ENCODE peak calls at places on chromosomes 3 and 15, in five cellular contexts. C, T, L, G and N are unnamed samples.

GRCh38 chr15:70195808-70196304 is 98.1 kb upstream of the TLE3 start:
- DNase-seq in C (no peak), G (no peak), L (peak), T (no peak), N (no peak)

GRCh38 chr3:112671930-112672715 is 31.2 kb upstream of the CCDC80 start:
- DNase-seq in T (no peak), G (no peak), L (no peak), C (peak), N (no peak)

GRCh38 chr3:148131990-148132638 is 565.6 kb upstream of the AGTR1 start:
- DNase-seq in G (no peak), L (no peak), T (no peak), C (no peak), N (no peak)

GRCh38 chr3:107704477-107704876 is 181.7 kb downstream of the BBX start:
- DNase-seq in T (no peak), G (no peak), L (no peak), C (no peak), N (no peak)

GRCh38 chr3:89859738-89860137 is 752.3 kb downstream of the EPHA3 start:
- DNase-seq in T (no peak), L (no peak), G (no peak), C (no peak), N (peak)

GRCh38 chr15:34582461-34583357 is 742 bp downstream of the GOLGA8B start:
- DNase-seq in T (peak), C (peak), L (peak), G (no peak), N (peak)

GRCh38 chr3:44988073-44988472 is 12.0 kb downstream of the EXOSC7 start:
- DNase-seq in C (no peak), G (no peak), L (no peak), T (no peak), N (peak)

GRCh38 chr3:189787191-189787590 is 156.0 kb downstream of the TP63 start:
- DNase-seq in G (no peak), L (no peak), T (no peak), C (no peak), N (no peak)

GRCh38 chr3:50978991-50979667 is 304.4 kb downstream of the DOCK3 start:
- DNase-seq in G (no peak), C (no peak), T (no peak), L (no peak), N (peak)

GRCh38 chr3:129553771-129554170 is 10.8 kb downstream of the H1-8 start:
- DNase-seq in G (no peak), C (no peak), T (no peak), L (no peak), N (no peak)

GRCh38 chr15:63013052-63013808 is 29.3 kb upstream of the TPM1 start:
- DNase-seq in C (peak), T (no peak), L (no peak), G (no peak), N (no peak)

GRCh38 chr3:159263750-159264561 is 462.1 kb downstream of the MFSD1 start:
- DNase-seq in C (peak), L (no peak), G (no peak), T (peak), N (peak)

GRCh38 chr3:186127463-186127862 is 18.6 kb upstream of the ETV5 start:
- DNase-seq in C (no peak), G (no peak), T (no peak), L (no peak), N (no peak)

GRCh38 chr3:98786364-98786930 is 23.3 kb downstream of the ST3GAL6 start:
- DNase-seq in L (peak), C (no peak), T (no peak), G (no peak), N (no peak)

GRCh38 chr3:13051066-13051465 is 22.2 kb downstream of the IQSEC1 start:
- DNase-seq in C (no peak), L (no peak), T (no peak), G (no peak), N (peak)

GRCh38 chr15:58515807-58516206 is 84.0 kb downstream of the LIPC start:
- DNase-seq in G (no peak), T (no peak), L (no peak), C (no peak), N (no peak)

GRCh38 chr3:157088506-157089454 is 71.2 kb downstream of the CCNL1 start:
- DNase-seq in L (peak), T (peak), G (peak), C (peak), N (peak)

GRCh38 chr15:101014276-101014675 is 95.1 kb downstream of the LRRK1 start:
- DNase-seq in T (no peak), C (no peak), G (peak), L (no peak), N (no peak)

GRCh38 chr15:41292521-41292920 is 39.9 kb downstream of the OIP5 start:
- DNase-seq in L (no peak), T (no peak), G (no peak), C (no peak), N (no peak)

GRCh38 chr3:55453871-55454496 is 33.1 kb downstream of the WNT5A start:
- DNase-seq in L (no peak), C (no peak), T (no peak), G (no peak), N (no peak)

GRCh38 chr15:68367992-68368391 is 64.0 kb downstream of the ITGA11 start:
- DNase-seq in T (no peak), L (no peak), G (no peak), C (no peak), N (no peak)

GRCh38 chr15:69609176-69609575 is 156.6 kb downstream of the RPLP1 start:
- DNase-seq in L (no peak), G (no peak), T (no peak), C (no peak), N (no peak)

GRCh38 chr3:15286022-15286421 is 46.4 kb downstream of the SH3BP5 start:
- DNase-seq in G (no peak), L (no peak), T (no peak), C (no peak), N (peak)

GRCh38 chr15:38793181-38793580 is 228.6 kb upstream of the RASGRP1 start:
- DNase-seq in L (no peak), G (no peak), T (no peak), C (peak), N (no peak)

GRCh38 chr15:73326157-73326556 is 42.6 kb downstream of the HCN4 start:
- DNase-seq in C (no peak), L (no peak), G (no peak), T (no peak), N (no peak)

GRCh38 chr3:11611271-11611893 is 32.3 kb downstream of the VGLL4 start:
- DNase-seq in T (no peak), C (no peak), L (no peak), G (no peak), N (no peak)
- H3K27ac ChIP-seq in T (no peak), C (no peak), L (peak), G (no peak), N (no peak)

DNA sequence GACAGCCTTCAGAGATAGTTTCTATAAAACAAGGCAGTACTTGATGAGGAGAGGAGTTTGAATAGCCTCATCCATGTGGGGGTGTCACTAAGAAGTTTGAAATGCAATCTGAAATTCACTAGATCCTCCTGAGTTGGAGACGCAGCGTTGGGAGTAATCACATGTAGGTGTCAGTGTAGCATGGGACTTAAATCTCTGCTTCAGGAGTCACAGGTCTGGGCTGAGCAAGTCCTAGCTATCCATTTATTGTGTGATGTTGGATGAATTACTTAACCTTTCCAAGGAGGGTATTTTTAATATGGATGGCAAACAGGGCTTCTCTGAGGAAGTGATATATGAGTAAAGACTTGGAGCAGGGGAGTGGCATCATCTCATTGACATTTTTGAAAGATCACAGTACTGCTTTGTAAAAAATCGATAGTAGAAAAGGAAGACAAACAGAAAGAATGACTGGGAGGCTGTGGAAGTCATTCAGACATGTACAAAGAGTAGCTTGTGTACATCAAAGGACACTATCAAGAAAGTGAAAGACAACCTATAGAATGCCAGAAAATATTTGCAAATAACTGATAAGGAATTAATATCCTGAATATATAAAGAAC is 17.1 kb downstream of the CP start:
- DNase-seq in G (no peak), L (no peak), C (no peak), T (no peak), N (no peak)
- TF ChIP-seq POLR2AphosphoS5 in G (no peak), L (no peak), C (no peak), T (no peak), N (no peak)

GRCh38 chr3:73419993-73420392 is 204.7 kb downstream of the PDZRN3 start:
- DNase-seq in G (no peak), L (no peak), C (no peak), T (no peak), N (no peak)

GRCh38 chr3:73422556-73422955 is 202.2 kb downstream of the PDZRN3 start:
- DNase-seq in L (no peak), T (no peak), G (no peak), C (no peak), N (no peak)

GRCh38 chr3:73423133-73423532 is 201.6 kb downstream of the PDZRN3 start:
- DNase-seq in L (no peak), C (no peak), T (no peak), G (no peak), N (no peak)

GRCh38 chr3:73418636-73419035 is 206.1 kb downstream of the PDZRN3 start:
- DNase-seq in C (no peak), T (no peak), L (no peak), G (no peak), N (no peak)

DNA sequence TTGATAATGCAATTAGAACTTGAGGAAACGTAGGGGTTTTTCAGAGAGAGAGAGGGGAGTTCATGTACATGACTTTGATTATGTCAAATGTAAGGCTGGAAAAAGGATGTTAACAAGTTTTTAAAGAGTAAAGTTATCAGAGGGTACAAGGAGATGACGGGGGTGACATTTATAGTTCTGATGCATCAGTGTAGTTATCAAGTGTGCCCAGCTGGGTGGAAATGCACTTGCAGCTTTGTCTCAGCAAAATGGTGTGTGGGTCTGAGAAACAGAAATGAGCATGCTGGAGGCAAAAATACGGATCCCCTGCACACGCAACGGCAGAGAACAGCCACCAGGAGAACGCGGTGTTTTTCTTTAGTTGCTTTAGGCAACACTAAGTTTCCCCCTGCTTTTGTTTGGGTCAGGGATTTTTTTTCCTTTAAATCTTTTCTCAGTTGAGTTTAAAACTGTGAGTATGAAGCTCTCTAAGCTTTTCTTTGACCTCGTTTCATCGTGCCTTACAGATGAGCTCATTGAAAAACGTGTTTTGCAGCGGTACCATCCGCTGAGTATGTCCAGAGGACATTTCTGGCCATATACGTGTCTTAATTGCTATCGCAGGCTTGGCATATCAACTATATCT is 205.4 kb downstream of the PDZRN3 start:
- DNase-seq in C (no peak), L (no peak), G (no peak), T (no peak), N (peak)
- H3K27ac ChIP-seq in C (no peak), L (peak), G (no peak), T (no peak), N (no peak)

DNA sequence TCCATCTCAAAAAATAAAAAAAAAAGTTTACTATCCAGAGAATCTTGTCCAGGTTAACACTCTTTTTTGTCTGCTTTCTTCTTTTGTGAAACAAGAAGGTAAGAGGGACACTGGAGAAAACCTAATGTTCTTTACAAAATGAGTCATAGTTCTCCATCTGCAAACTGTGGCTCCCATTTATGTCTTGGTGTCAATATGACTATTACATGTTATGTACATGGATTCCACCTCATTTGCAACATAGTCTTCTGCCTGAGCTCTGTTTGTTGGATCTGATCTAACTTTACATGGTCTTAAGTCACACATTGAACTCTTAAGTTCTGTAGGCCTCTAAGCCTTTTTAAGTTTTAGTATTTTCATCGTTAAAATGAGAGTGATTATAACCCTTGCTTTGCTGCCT is 421.1 kb upstream of the TPRG1 start:
- DNase-seq in L (no peak), T (no peak), G (no peak), C (no peak), N (no peak)
- TF ChIP-seq POLR2AphosphoS5 in L (no peak), T (no peak), G (no peak), C (no peak), N (no peak)

GRCh38 chr3:25156526-25157075 is 271.5 kb upstream of the RARB start:
- DNase-seq in T (no peak), L (no peak), C (peak), G (no peak), N (peak)
- H3K27ac ChIP-seq in T (no peak), L (no peak), C (peak), G (no peak), N (peak)

DNA sequence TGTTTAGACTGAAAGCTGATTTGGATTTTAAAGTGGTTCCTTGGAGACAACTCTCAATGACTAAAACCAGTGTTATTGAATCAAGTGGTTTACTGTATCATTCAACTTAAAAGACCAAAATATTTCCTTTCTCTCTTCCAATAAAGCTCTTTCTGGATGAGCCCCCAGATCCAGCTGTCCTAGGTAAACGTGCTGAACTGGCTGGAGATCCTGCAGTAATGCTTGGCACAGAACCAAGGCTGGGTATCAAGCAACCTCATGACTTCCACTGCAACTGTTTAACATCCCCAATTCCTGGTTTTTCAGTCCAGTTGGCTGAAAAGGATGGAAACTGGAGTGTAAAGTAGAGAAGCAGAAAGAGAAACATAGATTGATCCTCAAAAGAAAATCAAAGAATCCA is 28.9 kb downstream of the SEC22C start:
- DNase-seq in L (no peak), T (no peak), C (no peak), G (no peak), N (no peak)
- TF ChIP-seq POLR2AphosphoS5 in L (no peak), T (no peak), C (no peak), G (no peak), N (no peak)

GRCh38 chr3:37903320-37903719 is 41.6 kb downstream of the CTDSPL start:
- DNase-seq in L (no peak), C (no peak), G (no peak), T (no peak), N (no peak)

GRCh38 chr3:37905346-37905745 is 43.7 kb downstream of the CTDSPL start:
- DNase-seq in G (no peak), L (no peak), T (no peak), C (no peak), N (no peak)

GRCh38 chr3:37903734-37904133 is 42.1 kb downstream of the CTDSPL start:
- DNase-seq in G (no peak), L (no peak), C (no peak), T (no peak), N (no peak)

GRCh38 chr3:37905987-37906674 is 44.5 kb downstream of the CTDSPL start:
- DNase-seq in C (peak), T (no peak), G (no peak), L (no peak), N (no peak)

GRCh38 chr3:37904614-37905047 is 43.0 kb downstream of the CTDSPL start:
- DNase-seq in T (no peak), C (no peak), L (no peak), G (no peak), N (no peak)
- H3K27ac ChIP-seq in T (no peak), C (no peak), L (no peak), G (no peak), N (no peak)